ENCODE peak calls at places on chromosomes 3 and 15, in five cellular contexts. One of them, this sample, is unnamed.

GRCh38 chr3:53151870-53152269 is 9.1 kb upstream of the PRKCD start:
- DNase-seq in A549: no peak
- DNase-seq in right cardiac atrium: no peak
- DNase-seq in endodermal cell: no peak
- DNase-seq in AG04450: no peak
- DNase-seq in this sample: no peak

GRCh38 chr15:92140802-92141201 is 252.9 kb upstream of the ST8SIA2 start:
- DNase-seq in A549: no peak
- DNase-seq in right cardiac atrium: no peak
- DNase-seq in endodermal cell: no peak
- DNase-seq in AG04450: no peak
- DNase-seq in this sample: no peak

GRCh38 chr3:114867359-114867758 is 279.7 kb downstream of the ZBTB20 start:
- DNase-seq in A549: peak; percentile 21
- DNase-seq in right cardiac atrium: no peak
- DNase-seq in endodermal cell: no peak
- DNase-seq in AG04450: no peak
- DNase-seq in this sample: no peak

GRCh38 chr3:17039579-17039978 is 154.8 kb downstream of the PLCL2 start:
- DNase-seq in A549: peak; percentile 93
- DNase-seq in right cardiac atrium: no peak
- DNase-seq in endodermal cell: no peak
- DNase-seq in AG04450: peak; percentile 46
- DNase-seq in this sample: no peak

GRCh38 chr3:170572665-170573253 is 13.1 kb downstream of the SLC7A14 start:
- DNase-seq in A549: peak; percentile 9
- DNase-seq in right cardiac atrium: no peak
- DNase-seq in endodermal cell: no peak
- DNase-seq in AG04450: peak; percentile 30
- DNase-seq in this sample: no peak

GRCh38 chr3:3127432-3128010 is 781 bp downstream of the TRNT1 start:
- DNase-seq in A549: peak; percentile 19
- DNase-seq in right cardiac atrium: no peak
- DNase-seq in endodermal cell: peak; percentile 52
- DNase-seq in AG04450: no peak
- DNase-seq in this sample: peak; percentile 22

GRCh38 chr15:64158363-64159134 is 4.3 kb downstream of the PPIB start:
- DNase-seq in A549: no peak
- DNase-seq in right cardiac atrium: peak; percentile 31
- DNase-seq in endodermal cell: no peak
- DNase-seq in AG04450: no peak
- DNase-seq in this sample: no peak

GRCh38 chr3:142577701-142578308 is 728 bp downstream of the ATR start:
- DNase-seq in A549: no peak
- DNase-seq in right cardiac atrium: no peak
- DNase-seq in endodermal cell: peak; percentile 69
- DNase-seq in AG04450: no peak
- DNase-seq in this sample: no peak

GRCh38 chr3:6255229-6255628 is 605.7 kb upstream of the GRM7 start:
- DNase-seq in A549: no peak
- DNase-seq in right cardiac atrium: no peak
- DNase-seq in endodermal cell: no peak
- DNase-seq in AG04450: no peak
- DNase-seq in this sample: no peak

GRCh38 chr15:75349851-75350588 is 3.2 kb downstream of the NEIL1 start:
- DNase-seq in A549: no peak
- DNase-seq in right cardiac atrium: no peak
- DNase-seq in endodermal cell: no peak
- DNase-seq in AG04450: no peak
- DNase-seq in this sample: peak; percentile 34

GRCh38 chr3:177498037-177498857 is 301.0 kb upstream of the TBL1XR1 start:
- DNase-seq in A549: peak; percentile 36
- DNase-seq in right cardiac atrium: no peak
- DNase-seq in endodermal cell: no peak
- DNase-seq in AG04450: no peak
- DNase-seq in this sample: no peak

GRCh38 chr3:161851941-161852566 is 355.4 kb downstream of the OTOL1 start:
- DNase-seq in A549: peak; percentile 53
- DNase-seq in right cardiac atrium: no peak
- DNase-seq in endodermal cell: peak; percentile 93
- DNase-seq in AG04450: peak; percentile 4
- DNase-seq in this sample: peak; percentile 63

GRCh38 chr3:83011471-83011870 is 1250.0 kb upstream of the GBE1 start:
- DNase-seq in A549: no peak
- DNase-seq in right cardiac atrium: no peak
- DNase-seq in endodermal cell: no peak
- DNase-seq in AG04450: no peak
- DNase-seq in this sample: no peak

GRCh38 chr3:13574798-13575451 is 26.0 kb downstream of the FBLN2 start:
- DNase-seq in A549: no peak
- DNase-seq in right cardiac atrium: no peak
- DNase-seq in endodermal cell: peak; percentile 78
- DNase-seq in AG04450: no peak
- DNase-seq in this sample: no peak

GRCh38 chr3:168884353-168884903 is 779.1 kb downstream of the MECOM start:
- DNase-seq in A549: peak; percentile 31
- DNase-seq in right cardiac atrium: no peak
- DNase-seq in endodermal cell: no peak
- DNase-seq in AG04450: peak; percentile 48
- DNase-seq in this sample: peak; percentile 58

GRCh38 chr3:119620899-119621298 is 23.2 kb downstream of the PLA1A start:
- DNase-seq in A549: no peak
- DNase-seq in right cardiac atrium: no peak
- DNase-seq in endodermal cell: no peak
- DNase-seq in AG04450: no peak
- DNase-seq in this sample: no peak

GRCh38 chr3:106372293-106372648 is 503.5 kb upstream of the CBLB start:
- DNase-seq in A549: no peak
- DNase-seq in right cardiac atrium: no peak
- DNase-seq in endodermal cell: no peak
- DNase-seq in AG04450: no peak
- DNase-seq in this sample: no peak

GRCh38 chr15:33013827-33014445 is 180.6 kb downstream of the FMN1 start:
- DNase-seq in A549: peak; percentile 81
- DNase-seq in right cardiac atrium: no peak
- DNase-seq in endodermal cell: no peak
- DNase-seq in AG04450: no peak
- DNase-seq in this sample: no peak

GRCh38 chr3:59680916-59681315 is 631.1 kb upstream of the CFAP20DC start:
- DNase-seq in A549: no peak
- DNase-seq in right cardiac atrium: no peak
- DNase-seq in endodermal cell: no peak
- DNase-seq in AG04450: no peak
- DNase-seq in this sample: no peak

GRCh38 chr3:40583691-40584090 is 58.9 kb downstream of the ZNF621 start:
- DNase-seq in A549: no peak
- DNase-seq in right cardiac atrium: no peak
- DNase-seq in endodermal cell: no peak
- DNase-seq in AG04450: no peak
- DNase-seq in this sample: no peak
- H3K27ac ChIP-seq in A549: no peak overlapping the region
- H3K27ac ChIP-seq in right cardiac atrium: no peak overlapping the region
- H3K27ac ChIP-seq in endodermal cell: no peak overlapping the region
- H3K27ac ChIP-seq in AG04450: peak overlapping the region; percentile 11
- H3K27ac ChIP-seq in this sample: no peak overlapping the region

GRCh38 chr3:134036291-134036690 is 6.6 kb upstream of the SLCO2A1 start:
- DNase-seq in A549: no peak
- DNase-seq in right cardiac atrium: no peak
- DNase-seq in endodermal cell: no peak
- DNase-seq in AG04450: no peak
- DNase-seq in this sample: no peak
- H3K27ac ChIP-seq in A549: no peak overlapping the region
- H3K27ac ChIP-seq in right cardiac atrium: no peak overlapping the region
- H3K27ac ChIP-seq in endodermal cell: no peak overlapping the region
- H3K27ac ChIP-seq in AG04450: no peak overlapping the region
- H3K27ac ChIP-seq in this sample: no peak overlapping the region

GRCh38 chr15:25173241-25174028 is 218.6 kb downstream of the SNRPN start:
- DNase-seq in A549: no peak
- DNase-seq in right cardiac atrium: no peak
- DNase-seq in endodermal cell: peak; percentile 9
- DNase-seq in AG04450: no peak
- DNase-seq in this sample: peak; percentile 9
- H3K27ac ChIP-seq in A549: no peak overlapping the region
- H3K27ac ChIP-seq in right cardiac atrium: no peak overlapping the region
- H3K27ac ChIP-seq in endodermal cell: no peak overlapping the region
- H3K27ac ChIP-seq in AG04450: no peak overlapping the region
- H3K27ac ChIP-seq in this sample: no peak overlapping the region

GRCh38 chr3:64650710-64651109 is 37.1 kb downstream of the ADAMTS9 start:
- DNase-seq in A549: no peak
- DNase-seq in right cardiac atrium: no peak
- DNase-seq in endodermal cell: peak; percentile 46
- DNase-seq in AG04450: no peak
- DNase-seq in this sample: no peak

GRCh38 chr3:64650096-64650622 is 37.6 kb downstream of the ADAMTS9 start:
- DNase-seq in A549: no peak
- DNase-seq in right cardiac atrium: no peak
- DNase-seq in endodermal cell: peak; percentile 67
- DNase-seq in AG04450: no peak
- DNase-seq in this sample: no peak

GRCh38 chr3:64651286-64651685 is 36.5 kb downstream of the ADAMTS9 start:
- DNase-seq in A549: no peak
- DNase-seq in right cardiac atrium: no peak
- DNase-seq in endodermal cell: no peak
- DNase-seq in AG04450: no peak
- DNase-seq in this sample: no peak

GRCh38 chr3:64653101-64653500 is 34.7 kb downstream of the ADAMTS9 start:
- DNase-seq in A549: no peak
- DNase-seq in right cardiac atrium: no peak
- DNase-seq in endodermal cell: no peak
- DNase-seq in AG04450: no peak
- DNase-seq in this sample: no peak

DNA sequence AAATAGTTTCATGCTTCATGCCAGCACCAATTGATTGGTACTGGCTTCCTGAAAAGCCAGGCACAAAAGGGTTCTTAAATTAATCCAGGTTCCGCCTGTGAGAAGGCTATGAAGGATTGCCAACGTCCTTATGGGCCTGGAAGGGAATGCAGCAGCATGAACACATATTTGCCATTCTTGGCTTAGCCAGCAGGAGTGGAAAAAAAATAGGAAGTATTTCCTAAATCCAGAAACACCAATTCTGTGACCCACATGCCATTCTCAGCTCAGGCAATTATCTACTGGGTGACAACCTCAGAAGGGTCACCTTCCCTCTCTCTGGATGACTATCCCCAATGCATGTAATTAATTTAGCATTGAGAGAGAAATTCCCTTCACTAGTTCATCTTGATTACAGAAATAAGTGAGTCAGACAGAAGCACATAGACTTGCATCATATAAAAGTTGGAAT is 36.0 kb downstream of the ADAMTS9 start:
- DNase-seq in A549: no peak
- DNase-seq in right cardiac atrium: no peak
- DNase-seq in endodermal cell: peak; percentile 51
- DNase-seq in AG04450: no peak
- DNase-seq in this sample: no peak
- H3K27ac ChIP-seq in A549: no peak overlapping the region
- H3K27ac ChIP-seq in right cardiac atrium: no peak overlapping the region
- H3K27ac ChIP-seq in endodermal cell: no peak overlapping the region
- H3K27ac ChIP-seq in AG04450: no peak overlapping the region
- H3K27ac ChIP-seq in this sample: no peak overlapping the region

GRCh38 chr3:71876706-71877105 is 91.8 kb upstream of the PROK2 start:
- DNase-seq in A549: no peak
- DNase-seq in right cardiac atrium: no peak
- DNase-seq in endodermal cell: no peak
- DNase-seq in AG04450: no peak
- DNase-seq in this sample: no peak
- H3K27ac ChIP-seq in A549: no peak overlapping the region
- H3K27ac ChIP-seq in right cardiac atrium: no peak overlapping the region
- H3K27ac ChIP-seq in endodermal cell: no peak overlapping the region
- H3K27ac ChIP-seq in AG04450: no peak overlapping the region
- H3K27ac ChIP-seq in this sample: no peak overlapping the region